ENCODE peak calls at places on chromosomes 4 and X, in ten cellular contexts. One of them, this sample, is unnamed.

GRCh38 chr4:81466841-81467671 is 4.7 kb downstream of the RASGEF1B start:
- DNase-seq in left cardiac atrium: peak
- DNase-seq in NCI-H2171 treated with DMSO at 0.1 percent for 48 hours: peak
- DNase-seq in Caki2: peak
- DNase-seq in stimulated activated CD4-positive, alpha-beta T cell treated with anti-CD3 and anti-CD28 coated beads, TNF-alpha, amount 100 ng/mL, for 4 hours: peak
- DNase-seq in fibroblast of mammary gland: peak
- DNase-seq in CD8-positive, alpha-beta T cell: peak
- DNase-seq in effector memory CD8-positive, alpha-beta T cell: peak
- DNase-seq in activated CD4-positive, alpha-beta T cell treated with anti-CD3 and anti-CD28 coated beads for 1 hour: no peak
- DNase-seq in fibroblast of the aortic adventitia: peak
- DNase-seq in this sample: peak

GRCh38 chrX:18884916-18885315 is 99.0 kb downstream of the PHKA2 start:
- DNase-seq in left cardiac atrium: no peak
- DNase-seq in NCI-H2171 treated with DMSO at 0.1 percent for 48 hours: no peak
- DNase-seq in Caki2: no peak
- DNase-seq in stimulated activated CD4-positive, alpha-beta T cell treated with anti-CD3 and anti-CD28 coated beads, TNF-alpha, amount 100 ng/mL, for 4 hours: no peak
- DNase-seq in fibroblast of mammary gland: no peak
- DNase-seq in CD8-positive, alpha-beta T cell: no peak
- DNase-seq in effector memory CD8-positive, alpha-beta T cell: no peak
- DNase-seq in activated CD4-positive, alpha-beta T cell treated with anti-CD3 and anti-CD28 coated beads for 1 hour: no peak
- DNase-seq in fibroblast of the aortic adventitia: peak
- DNase-seq in this sample: no peak

GRCh38 chrX:2474280-2474962 is 26.4 kb downstream of the DHRSX start:
- DNase-seq in left cardiac atrium: no peak
- DNase-seq in NCI-H2171 treated with DMSO at 0.1 percent for 48 hours: no peak
- DNase-seq in Caki2: no peak
- DNase-seq in stimulated activated CD4-positive, alpha-beta T cell treated with anti-CD3 and anti-CD28 coated beads, TNF-alpha, amount 100 ng/mL, for 4 hours: no peak
- DNase-seq in fibroblast of mammary gland: no peak
- DNase-seq in CD8-positive, alpha-beta T cell: no peak
- DNase-seq in effector memory CD8-positive, alpha-beta T cell: no peak
- DNase-seq in activated CD4-positive, alpha-beta T cell treated with anti-CD3 and anti-CD28 coated beads for 1 hour: no peak
- DNase-seq in fibroblast of the aortic adventitia: no peak
- DNase-seq in this sample: no peak

GRCh38 chr4:152385551-152385950 is 150.3 kb downstream of the FBXW7 start:
- DNase-seq in left cardiac atrium: no peak
- DNase-seq in NCI-H2171 treated with DMSO at 0.1 percent for 48 hours: peak
- DNase-seq in Caki2: no peak
- DNase-seq in stimulated activated CD4-positive, alpha-beta T cell treated with anti-CD3 and anti-CD28 coated beads, TNF-alpha, amount 100 ng/mL, for 4 hours: no peak
- DNase-seq in fibroblast of mammary gland: peak
- DNase-seq in CD8-positive, alpha-beta T cell: no peak
- DNase-seq in effector memory CD8-positive, alpha-beta T cell: no peak
- DNase-seq in activated CD4-positive, alpha-beta T cell treated with anti-CD3 and anti-CD28 coated beads for 1 hour: no peak
- DNase-seq in fibroblast of the aortic adventitia: peak
- DNase-seq in this sample: no peak

GRCh38 chr4:7379719-7380118 is 55.0 kb downstream of the PSAPL1 start:
- DNase-seq in left cardiac atrium: no peak
- DNase-seq in NCI-H2171 treated with DMSO at 0.1 percent for 48 hours: no peak
- DNase-seq in Caki2: no peak
- DNase-seq in stimulated activated CD4-positive, alpha-beta T cell treated with anti-CD3 and anti-CD28 coated beads, TNF-alpha, amount 100 ng/mL, for 4 hours: no peak
- DNase-seq in fibroblast of mammary gland: no peak
- DNase-seq in CD8-positive, alpha-beta T cell: no peak
- DNase-seq in effector memory CD8-positive, alpha-beta T cell: no peak
- DNase-seq in activated CD4-positive, alpha-beta T cell treated with anti-CD3 and anti-CD28 coated beads for 1 hour: no peak
- DNase-seq in fibroblast of the aortic adventitia: no peak
- DNase-seq in this sample: no peak

GRCh38 chr4:174794706-174795105 is 34.3 kb downstream of the GLRA3 start:
- DNase-seq in left cardiac atrium: no peak
- DNase-seq in NCI-H2171 treated with DMSO at 0.1 percent for 48 hours: no peak
- DNase-seq in Caki2: no peak
- DNase-seq in stimulated activated CD4-positive, alpha-beta T cell treated with anti-CD3 and anti-CD28 coated beads, TNF-alpha, amount 100 ng/mL, for 4 hours: no peak
- DNase-seq in fibroblast of mammary gland: peak
- DNase-seq in CD8-positive, alpha-beta T cell: no peak
- DNase-seq in effector memory CD8-positive, alpha-beta T cell: no peak
- DNase-seq in activated CD4-positive, alpha-beta T cell treated with anti-CD3 and anti-CD28 coated beads for 1 hour: no peak
- DNase-seq in fibroblast of the aortic adventitia: no peak
- DNase-seq in this sample: no peak

GRCh38 chrX:111098874-111099273 is 2.9 kb downstream of the PAK3 start:
- DNase-seq in left cardiac atrium: peak
- DNase-seq in NCI-H2171 treated with DMSO at 0.1 percent for 48 hours: no peak
- DNase-seq in Caki2: no peak
- DNase-seq in stimulated activated CD4-positive, alpha-beta T cell treated with anti-CD3 and anti-CD28 coated beads, TNF-alpha, amount 100 ng/mL, for 4 hours: no peak
- DNase-seq in fibroblast of mammary gland: peak
- DNase-seq in CD8-positive, alpha-beta T cell: peak
- DNase-seq in effector memory CD8-positive, alpha-beta T cell: peak
- DNase-seq in activated CD4-positive, alpha-beta T cell treated with anti-CD3 and anti-CD28 coated beads for 1 hour: peak
- DNase-seq in fibroblast of the aortic adventitia: no peak
- DNase-seq in this sample: peak

GRCh38 chr4:18071894-18072293 is 50.3 kb upstream of the LCORL start:
- DNase-seq in left cardiac atrium: no peak
- DNase-seq in NCI-H2171 treated with DMSO at 0.1 percent for 48 hours: no peak
- DNase-seq in Caki2: no peak
- DNase-seq in stimulated activated CD4-positive, alpha-beta T cell treated with anti-CD3 and anti-CD28 coated beads, TNF-alpha, amount 100 ng/mL, for 4 hours: no peak
- DNase-seq in fibroblast of mammary gland: no peak
- DNase-seq in CD8-positive, alpha-beta T cell: no peak
- DNase-seq in effector memory CD8-positive, alpha-beta T cell: no peak
- DNase-seq in activated CD4-positive, alpha-beta T cell treated with anti-CD3 and anti-CD28 coated beads for 1 hour: no peak
- DNase-seq in fibroblast of the aortic adventitia: no peak
- DNase-seq in this sample: no peak

GRCh38 chr4:98747659-98748091 is 89.3 kb upstream of the TSPAN5 start:
- DNase-seq in left cardiac atrium: no peak
- DNase-seq in NCI-H2171 treated with DMSO at 0.1 percent for 48 hours: no peak
- DNase-seq in Caki2: no peak
- DNase-seq in stimulated activated CD4-positive, alpha-beta T cell treated with anti-CD3 and anti-CD28 coated beads, TNF-alpha, amount 100 ng/mL, for 4 hours: no peak
- DNase-seq in fibroblast of mammary gland: no peak
- DNase-seq in CD8-positive, alpha-beta T cell: no peak
- DNase-seq in effector memory CD8-positive, alpha-beta T cell: no peak
- DNase-seq in activated CD4-positive, alpha-beta T cell treated with anti-CD3 and anti-CD28 coated beads for 1 hour: no peak
- DNase-seq in fibroblast of the aortic adventitia: no peak
- DNase-seq in this sample: no peak

GRCh38 chr4:127708985-127709384 is 21.2 kb upstream of the SLC25A31 start:
- DNase-seq in left cardiac atrium: peak
- DNase-seq in NCI-H2171 treated with DMSO at 0.1 percent for 48 hours: no peak
- DNase-seq in Caki2: peak
- DNase-seq in stimulated activated CD4-positive, alpha-beta T cell treated with anti-CD3 and anti-CD28 coated beads, TNF-alpha, amount 100 ng/mL, for 4 hours: no peak
- DNase-seq in fibroblast of mammary gland: peak
- DNase-seq in CD8-positive, alpha-beta T cell: no peak
- DNase-seq in effector memory CD8-positive, alpha-beta T cell: no peak
- DNase-seq in activated CD4-positive, alpha-beta T cell treated with anti-CD3 and anti-CD28 coated beads for 1 hour: no peak
- DNase-seq in fibroblast of the aortic adventitia: peak
- DNase-seq in this sample: no peak

GRCh38 chrX:41313419-41313818 is 20.5 kb upstream of the DDX3X start:
- DNase-seq in left cardiac atrium: no peak
- DNase-seq in NCI-H2171 treated with DMSO at 0.1 percent for 48 hours: peak
- DNase-seq in Caki2: peak
- DNase-seq in stimulated activated CD4-positive, alpha-beta T cell treated with anti-CD3 and anti-CD28 coated beads, TNF-alpha, amount 100 ng/mL, for 4 hours: no peak
- DNase-seq in fibroblast of mammary gland: peak
- DNase-seq in CD8-positive, alpha-beta T cell: no peak
- DNase-seq in effector memory CD8-positive, alpha-beta T cell: no peak
- DNase-seq in activated CD4-positive, alpha-beta T cell treated with anti-CD3 and anti-CD28 coated beads for 1 hour: no peak
- DNase-seq in fibroblast of the aortic adventitia: peak
- DNase-seq in this sample: no peak

GRCh38 chr4:156038772-156039171 is 85.1 kb upstream of the CTSO start:
- DNase-seq in left cardiac atrium: no peak
- DNase-seq in NCI-H2171 treated with DMSO at 0.1 percent for 48 hours: peak
- DNase-seq in Caki2: no peak
- DNase-seq in stimulated activated CD4-positive, alpha-beta T cell treated with anti-CD3 and anti-CD28 coated beads, TNF-alpha, amount 100 ng/mL, for 4 hours: no peak
- DNase-seq in fibroblast of mammary gland: no peak
- DNase-seq in CD8-positive, alpha-beta T cell: no peak
- DNase-seq in effector memory CD8-positive, alpha-beta T cell: no peak
- DNase-seq in activated CD4-positive, alpha-beta T cell treated with anti-CD3 and anti-CD28 coated beads for 1 hour: no peak
- DNase-seq in fibroblast of the aortic adventitia: no peak
- DNase-seq in this sample: no peak